ENCODE peak calls at places on chromosomes 4 and X, in six cellular contexts. B, P, A, N, R and V are unnamed samples. For H3K9me3, the result is how much of the 10 kb centered on the place peaks cover.

GRCh38 chr4:3451956-3452355 is 10.2 kb downstream of the HGFAC start:
- DNase-seq in B (peak), P (no peak), A (no peak), N (no peak), R (no peak), V (no peak)

GRCh38 chrX:20857746-20858145 is 516.5 kb upstream of the CNKSR2 start:
- DNase-seq in B (peak), P (no peak), A (no peak), N (no peak), R (no peak), V (no peak)

GRCh38 chrX:94256396-94256795 is 582.4 kb downstream of the FAM133A start:
- DNase-seq in B (no peak), P (no peak), A (no peak), N (no peak), R (no peak), V (no peak)

GRCh38 chr4:101833455-101833854 is 42.9 kb downstream of the BANK1 start:
- DNase-seq in B (no peak), P (no peak), A (no peak), N (no peak), R (no peak), V (no peak)

GRCh38 chrX:85024044-85024443 is 20.4 kb downstream of the APOOL start:
- DNase-seq in B (peak), P (no peak), A (no peak), N (no peak), R (no peak), V (no peak)

GRCh38 chr4:168755643-168756482 is 254.2 kb downstream of the CBR4 start:
- DNase-seq in B (no peak), P (no peak), A (no peak), N (no peak), R (no peak), V (no peak)

GRCh38 chrX:16573781-16574180 is 76.2 kb upstream of the S100G start:
- DNase-seq in B (peak), P (no peak), A (no peak), N (no peak), R (no peak), V (no peak)

GRCh38 chr4:113958766-113959540 is 20.5 kb downstream of the ARSJ start:
- DNase-seq in B (peak), P (no peak), A (no peak), N (peak), R (no peak), V (no peak)

GRCh38 chrX:119118780-119119395 is 8.7 kb downstream of the KIAA1210 start:
- DNase-seq in B (peak), P (peak), A (peak), N (peak), R (no peak), V (peak)

GRCh38 chrX:13101439-13102139 is 57.2 kb upstream of the FAM9C start:
- DNase-seq in B (peak), P (peak), A (peak), N (no peak), R (peak), V (no peak)

GRCh38 chr4:53855886-53856260 is 208.5 kb downstream of the CHIC2 start:
- DNase-seq in B (peak), P (no peak), A (no peak), N (no peak), R (no peak), V (no peak)

GRCh38 chr4:13953083-13953482 is 325.6 kb upstream of the BOD1L1 start:
- DNase-seq in B (no peak), P (no peak), A (no peak), N (no peak), R (no peak), V (no peak)

GRCh38 chr4:86975927-86976326 is 41.1 kb downstream of the AFF1 start:
- DNase-seq in B (no peak), P (no peak), A (no peak), N (no peak), R (no peak), V (no peak)

GRCh38 chr4:180449395-180449956 is 1793.7 kb upstream of the TENM3 start:
- DNase-seq in B (peak), P (no peak), A (no peak), N (peak), R (no peak), V (no peak)

GRCh38 chr4:125112536-125112935 is 202.2 kb upstream of the FAT4 start:
- DNase-seq in B (no peak), P (no peak), A (no peak), N (no peak), R (no peak), V (no peak)

GRCh38 chr4:111930658-111931057 is 214.6 kb upstream of the FAM241A start:
- DNase-seq in B (no peak), P (no peak), A (no peak), N (no peak), R (no peak), V (no peak)

GRCh38 chrX:57871463-57871862 is 38.8 kb downstream of the ZXDA start:
- DNase-seq in B (no peak), P (no peak), A (no peak), N (no peak), R (no peak), V (no peak)

GRCh38 chrX:3713937-3714434 is 537 bp upstream of the PRKX start:
- DNase-seq in B (no peak), P (peak), A (no peak), N (no peak), R (no peak), V (no peak)

GRCh38 chr4:20618010-20618409 is 82.2 kb upstream of the PACRGL start:
- DNase-seq in B (no peak), P (no peak), A (peak), N (no peak), R (no peak), V (no peak)

GRCh38 chr4:88690355-88690754 is 7.3 kb downstream of the NAP1L5 start:
- DNase-seq in B (peak), P (no peak), A (no peak), N (no peak), R (no peak), V (no peak)

GRCh38 chr4:72525938-72526337 is 43.1 kb downstream of the ADAMTS3 start:
- DNase-seq in B (peak), P (no peak), A (peak), N (no peak), R (no peak), V (no peak)

GRCh38 chr4:169274033-169274432 is 3.3 kb upstream of the SH3RF1 start:
- DNase-seq in B (no peak), P (no peak), A (no peak), N (no peak), R (no peak), V (no peak)

GRCh38 chr4:38674206-38675144 is 10.5 kb downstream of the KLF3 start:
- DNase-seq in B (no peak), P (no peak), A (no peak), N (peak), R (no peak), V (no peak)

GRCh38 chr4:89838005-89838404 is 1.0 kb upstream of the SNCA start:
- DNase-seq in B (no peak), P (no peak), A (no peak), N (no peak), R (no peak), V (no peak)

GRCh38 chr4:119014658-119015057 is 121.0 kb upstream of the MYOZ2 start:
- DNase-seq in B (no peak), P (no peak), A (no peak), N (no peak), R (no peak), V (no peak)

GRCh38 chr4:5463936-5464650 is 244.3 kb downstream of the EVC2 start:
- DNase-seq in B (no peak), P (no peak), A (no peak), N (no peak), R (no peak), V (no peak)

GRCh38 chr4:38275331-38275821 is 315.2 kb downstream of the PTTG2 start:
- DNase-seq in B (no peak), P (no peak), A (no peak), N (peak), R (no peak), V (no peak)

GRCh38 chr4:137623013-137623412 is 90.7 kb upstream of the PCDH18 start:
- DNase-seq in B (no peak), P (no peak), A (no peak), N (peak), R (no peak), V (no peak)

GRCh38 chr4:155952546-155952945 is 1.1 kb downstream of the CTSO start:
- DNase-seq in B (no peak), P (no peak), A (no peak), N (no peak), R (no peak), V (no peak)

GRCh38 chr4:37976991-37977470 is 16.8 kb downstream of the PTTG2 start:
- DNase-seq in B (peak), P (peak), A (peak), N (peak), R (peak), V (peak)

GRCh38 chr4:140691369-140691768 is 64.8 kb downstream of the TBC1D9 start:
- DNase-seq in B (peak), P (no peak), A (no peak), N (peak), R (no peak), V (no peak)

GRCh38 chr4:41381384-41381783 is 124.7 kb downstream of the UCHL1 start:
- DNase-seq in B (no peak), P (no peak), A (no peak), N (no peak), R (no peak), V (no peak)

GRCh38 chr4:89298788-89299152 is 8.8 kb downstream of the GPRIN3 start:
- DNase-seq in B (peak), P (no peak), A (no peak), N (no peak), R (no peak), V (peak)

GRCh38 chrX:87299563-87300160 is 217.9 kb upstream of the KLHL4 start:
- DNase-seq in B (no peak), P (no peak), A (no peak), N (peak), R (no peak), V (no peak)

GRCh38 chr4:158667651-158668198 is 4.0 kb downstream of the C4orf46 start:
- DNase-seq in B (no peak), P (no peak), A (no peak), N (peak), R (no peak), V (peak)

GRCh38 chrX:154732421-154733071 is 18.3 kb downstream of the GAB3 start:
- DNase-seq in B (peak), P (no peak), A (no peak), N (no peak), R (no peak), V (no peak)

GRCh38 chrX:97844161-97844560 is 960.5 kb downstream of the RPA4 start:
- DNase-seq in B (no peak), P (no peak), A (no peak), N (no peak), R (no peak), V (no peak)

GRCh38 chrX:97844943-97845342 is 961.2 kb downstream of the RPA4 start:
- DNase-seq in B (no peak), P (no peak), A (no peak), N (no peak), R (no peak), V (no peak)

GRCh38 chrX:97842468-97843199 is 958.9 kb downstream of the RPA4 start:
- DNase-seq in B (no peak), P (no peak), A (no peak), N (no peak), R (no peak), V (no peak)

GRCh38 chrX:97841544-97842179 is 958.0 kb downstream of the RPA4 start:
- DNase-seq in B (no peak), P (no peak), A (no peak), N (no peak), R (no peak), V (no peak)

GRCh38 chrX:97843200-97843811 is 959.6 kb downstream of the RPA4 start:
- DNase-seq in B (no peak), P (no peak), A (no peak), N (no peak), R (no peak), V (no peak)
- H3K9me3 ChIP-seq in B (under half), P (under half), A (under half), N (under half), R (under half), V (under half)

GRCh38 chrX:66399273-66399672 is 235.2 kb downstream of the HEPH start:
- DNase-seq in B (no peak), P (no peak), A (no peak), N (no peak), R (no peak), V (no peak)

GRCh38 chrX:66402165-66402564 is 236.7 kb downstream of the EDA2R start:
- DNase-seq in B (no peak), P (no peak), A (no peak), N (no peak), R (no peak), V (no peak)
- H3K9me3 ChIP-seq in B (under half), P (under half), A (under half), N (under half), R (under half), V (under half)

GRCh38 chr4:99008051-99008450 is 12.5 kb downstream of the METAP1 start:
- DNase-seq in B (no peak), P (no peak), A (no peak), N (no peak), R (no peak), V (no peak)

GRCh38 chr4:99013884-99014523 is 18.5 kb downstream of the METAP1 start:
- DNase-seq in B (no peak), P (no peak), A (no peak), N (no peak), R (no peak), V (no peak)

GRCh38 chr4:99011910-99012309 is 16.4 kb downstream of the METAP1 start:
- DNase-seq in B (no peak), P (no peak), A (no peak), N (no peak), R (no peak), V (no peak)

DNA sequence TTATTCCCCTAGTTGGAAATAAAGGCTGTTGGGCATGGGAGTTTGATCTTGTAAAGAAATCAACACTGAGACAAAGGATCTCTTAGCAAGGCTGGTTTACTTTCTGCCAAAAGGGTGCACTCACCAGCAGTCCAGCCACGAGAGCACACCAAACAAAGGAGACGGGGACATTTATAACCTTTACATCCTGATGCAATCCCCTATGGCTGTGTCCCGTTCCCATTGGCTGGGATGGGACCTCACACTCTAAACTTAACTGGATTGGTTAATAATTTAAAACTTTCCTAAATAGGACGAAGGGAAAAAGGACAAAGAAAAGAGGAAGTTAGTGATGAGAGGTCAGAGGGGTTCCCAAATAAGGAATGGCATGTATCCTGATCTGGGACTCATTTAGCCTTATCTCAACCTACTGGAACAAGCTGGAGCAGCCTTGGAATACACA is 17.9 kb downstream of the METAP1 start:
- DNase-seq in B (peak), P (no peak), A (peak), N (peak), R (no peak), V (no peak)
- H3K9me3 ChIP-seq in B (under half), P (under half), A (under half), N (under half), R (under half), V (under half)

GRCh38 chrX:9503261-9503660 is 38.4 kb downstream of the TBL1X start:
- DNase-seq in B (no peak), P (no peak), A (no peak), N (no peak), R (no peak), V (no peak)
- H3K9me3 ChIP-seq in B (under half), P (under half), A (under half), N (under half), R (under half), V (under half)